ENCODE peak calls at places on chromosomes 11 and 22, in six cellular contexts. One of them, this sample, is unnamed.

GRCh38 chr11:60363542-60364525 is 14.5 kb upstream of the MS4A7 start:
- DNase-seq in mucosa of descending colon: no peak
- DNase-seq in KBM-7: peak; percentile 95
- DNase-seq in mesendoderm: peak; percentile 76
- DNase-seq in right lobe of liver: no peak
- DNase-seq in LHCN-M2: peak; percentile 50
- DNase-seq in this sample: no peak

GRCh38 chr22:28172948-28173360 is 253.9 kb upstream of the PITPNB start:
- DNase-seq in mucosa of descending colon: no peak
- DNase-seq in KBM-7: no peak
- DNase-seq in mesendoderm: no peak
- DNase-seq in right lobe of liver: no peak
- DNase-seq in LHCN-M2: no peak
- DNase-seq in this sample: no peak

GRCh38 chr11:134476435-134477021 is 64.5 kb upstream of the B3GAT1 start:
- DNase-seq in mucosa of descending colon: no peak
- DNase-seq in KBM-7: peak; percentile 18
- DNase-seq in mesendoderm: peak; percentile 72
- DNase-seq in right lobe of liver: no peak
- DNase-seq in LHCN-M2: no peak
- DNase-seq in this sample: peak; percentile 87

GRCh38 chr11:131694526-131695424 is 324.4 kb downstream of the NTM start:
- DNase-seq in mucosa of descending colon: peak; percentile 71
- DNase-seq in KBM-7: peak; percentile 75
- DNase-seq in mesendoderm: peak; percentile 86
- DNase-seq in right lobe of liver: peak; percentile 87
- DNase-seq in LHCN-M2: peak; percentile 61
- DNase-seq in this sample: peak; percentile 93

GRCh38 chr11:86990079-86990478 is 34.9 kb upstream of the FZD4 start:
- DNase-seq in mucosa of descending colon: no peak
- DNase-seq in KBM-7: no peak
- DNase-seq in mesendoderm: no peak
- DNase-seq in right lobe of liver: no peak
- DNase-seq in LHCN-M2: peak; percentile 41
- DNase-seq in this sample: no peak

GRCh38 chr11:41935795-41936194 is 476.3 kb upstream of the LRRC4C start:
- DNase-seq in mucosa of descending colon: no peak
- DNase-seq in KBM-7: no peak
- DNase-seq in mesendoderm: no peak
- DNase-seq in right lobe of liver: no peak
- DNase-seq in LHCN-M2: no peak
- DNase-seq in this sample: no peak

GRCh38 chr11:10693509-10694071 is at the start of gene IRAG1:
- DNase-seq in mucosa of descending colon: peak; percentile 64
- DNase-seq in KBM-7: no peak
- DNase-seq in mesendoderm: peak; percentile 15
- DNase-seq in right lobe of liver: peak; percentile 61
- DNase-seq in LHCN-M2: no peak
- DNase-seq in this sample: no peak

GRCh38 chr11:96091476-96091875 is 167.6 kb upstream of the MTMR2 start:
- DNase-seq in mucosa of descending colon: no peak
- DNase-seq in KBM-7: peak; percentile 11
- DNase-seq in mesendoderm: peak; percentile 56
- DNase-seq in right lobe of liver: no peak
- DNase-seq in LHCN-M2: peak; percentile 45
- DNase-seq in this sample: no peak

GRCh38 chr11:86524603-86525352 is 147.6 kb downstream of the ME3 start:
- DNase-seq in mucosa of descending colon: no peak
- DNase-seq in KBM-7: no peak
- DNase-seq in mesendoderm: peak; percentile 70
- DNase-seq in right lobe of liver: no peak
- DNase-seq in LHCN-M2: peak; percentile 90
- DNase-seq in this sample: no peak

GRCh38 chr11:68223275-68223674 is 10.2 kb upstream of the KMT5B start:
- DNase-seq in mucosa of descending colon: no peak
- DNase-seq in KBM-7: no peak
- DNase-seq in mesendoderm: no peak
- DNase-seq in right lobe of liver: no peak
- DNase-seq in LHCN-M2: no peak
- DNase-seq in this sample: no peak

GRCh38 chr11:94469416-94469815 is 24.2 kb downstream of the MRE11 start:
- DNase-seq in mucosa of descending colon: no peak
- DNase-seq in KBM-7: no peak
- DNase-seq in mesendoderm: no peak
- DNase-seq in right lobe of liver: no peak
- DNase-seq in LHCN-M2: no peak
- DNase-seq in this sample: no peak

GRCh38 chr11:23205156-23205871 is 345.0 kb upstream of the CCDC179 start:
- DNase-seq in mucosa of descending colon: no peak
- DNase-seq in KBM-7: no peak
- DNase-seq in mesendoderm: no peak
- DNase-seq in right lobe of liver: no peak
- DNase-seq in LHCN-M2: peak; percentile 39
- DNase-seq in this sample: no peak

GRCh38 chr22:24894998-24895397 is 51.5 kb downstream of the LHFPL7 start:
- DNase-seq in mucosa of descending colon: peak; percentile 82
- DNase-seq in KBM-7: no peak
- DNase-seq in mesendoderm: no peak
- DNase-seq in right lobe of liver: peak; percentile 81
- DNase-seq in LHCN-M2: peak; percentile 27
- DNase-seq in this sample: peak; percentile 88

GRCh38 chr22:43200555-43200954 is 13.6 kb upstream of the TTLL12 start:
- DNase-seq in mucosa of descending colon: peak; percentile 29
- DNase-seq in KBM-7: no peak
- DNase-seq in mesendoderm: no peak
- DNase-seq in right lobe of liver: no peak
- DNase-seq in LHCN-M2: no peak
- DNase-seq in this sample: no peak

GRCh38 chr11:125494601-125494986 is 1.5 kb downstream of the FEZ1 start:
- DNase-seq in mucosa of descending colon: no peak
- DNase-seq in KBM-7: no peak
- DNase-seq in mesendoderm: no peak
- DNase-seq in right lobe of liver: no peak
- DNase-seq in LHCN-M2: no peak
- DNase-seq in this sample: no peak

GRCh38 chr11:48090174-48090573 is 109.8 kb downstream of the PTPRJ start:
- DNase-seq in mucosa of descending colon: no peak
- DNase-seq in KBM-7: no peak
- DNase-seq in mesendoderm: no peak
- DNase-seq in right lobe of liver: no peak
- DNase-seq in LHCN-M2: no peak
- DNase-seq in this sample: peak; percentile 28

GRCh38 chr22:46910624-46911023 is 148.2 kb downstream of the TBC1D22A start:
- DNase-seq in mucosa of descending colon: no peak
- DNase-seq in KBM-7: no peak
- DNase-seq in mesendoderm: no peak
- DNase-seq in right lobe of liver: no peak
- DNase-seq in LHCN-M2: no peak
- DNase-seq in this sample: no peak

GRCh38 chr11:1025410-1026162 is 10.9 kb downstream of the MUC6 start:
- DNase-seq in mucosa of descending colon: no peak
- DNase-seq in KBM-7: no peak
- DNase-seq in mesendoderm: no peak
- DNase-seq in right lobe of liver: no peak
- DNase-seq in LHCN-M2: no peak
- DNase-seq in this sample: no peak

GRCh38 chr11:64603411-64604110 is 12.5 kb downstream of the SLC22A12 start:
- DNase-seq in mucosa of descending colon: no peak
- DNase-seq in KBM-7: no peak
- DNase-seq in mesendoderm: no peak
- DNase-seq in right lobe of liver: no peak
- DNase-seq in LHCN-M2: no peak
- DNase-seq in this sample: no peak

GRCh38 chr11:75275581-75275980 is 35.0 kb downstream of the TPBGL start:
- DNase-seq in mucosa of descending colon: peak; percentile 87
- DNase-seq in KBM-7: peak; percentile 86
- DNase-seq in mesendoderm: peak; percentile 48
- DNase-seq in right lobe of liver: no peak
- DNase-seq in LHCN-M2: no peak
- DNase-seq in this sample: peak; percentile 89

GRCh38 chr11:125300791-125301218 is 136.3 kb downstream of the PKNOX2 start:
- DNase-seq in mucosa of descending colon: no peak
- DNase-seq in KBM-7: no peak
- DNase-seq in mesendoderm: peak; percentile 95
- DNase-seq in right lobe of liver: no peak
- DNase-seq in LHCN-M2: peak; percentile 75
- DNase-seq in this sample: no peak

GRCh38 chr11:85783758-85784157 is 27.2 kb downstream of the SYTL2 start:
- DNase-seq in mucosa of descending colon: no peak
- DNase-seq in KBM-7: no peak
- DNase-seq in mesendoderm: no peak
- DNase-seq in right lobe of liver: no peak
- DNase-seq in LHCN-M2: no peak
- DNase-seq in this sample: no peak

GRCh38 chr11:86940122-86940777 is 14.9 kb downstream of the FZD4 start:
- DNase-seq in mucosa of descending colon: no peak
- DNase-seq in KBM-7: no peak
- DNase-seq in mesendoderm: peak; percentile 73
- DNase-seq in right lobe of liver: no peak
- DNase-seq in LHCN-M2: peak; percentile 75
- DNase-seq in this sample: no peak

GRCh38 chr11:17801166-17801565 is 66.6 kb downstream of the KCNC1 start:
- DNase-seq in mucosa of descending colon: no peak
- DNase-seq in KBM-7: no peak
- DNase-seq in mesendoderm: peak; percentile 23
- DNase-seq in right lobe of liver: no peak
- DNase-seq in LHCN-M2: no peak
- DNase-seq in this sample: no peak

GRCh38 chr11:28132541-28132940 is 24.4 kb downstream of the METTL15 start:
- DNase-seq in mucosa of descending colon: no peak
- DNase-seq in KBM-7: no peak
- DNase-seq in mesendoderm: no peak
- DNase-seq in right lobe of liver: no peak
- DNase-seq in LHCN-M2: peak; percentile 47
- DNase-seq in this sample: no peak

GRCh38 chr11:14612624-14613023 is 31.0 kb upstream of the PDE3B start:
- DNase-seq in mucosa of descending colon: no peak
- DNase-seq in KBM-7: no peak
- DNase-seq in mesendoderm: no peak
- DNase-seq in right lobe of liver: no peak
- DNase-seq in LHCN-M2: no peak
- DNase-seq in this sample: no peak

GRCh38 chr11:18243783-18244362 is 4.6 kb downstream of the SAA2 start:
- DNase-seq in mucosa of descending colon: no peak
- DNase-seq in KBM-7: peak; percentile 82
- DNase-seq in mesendoderm: peak; percentile 83
- DNase-seq in right lobe of liver: no peak
- DNase-seq in LHCN-M2: peak; percentile 60
- DNase-seq in this sample: no peak

GRCh38 chr11:15189189-15189588 is 74.5 kb downstream of the INSC start:
- DNase-seq in mucosa of descending colon: no peak
- DNase-seq in KBM-7: no peak
- DNase-seq in mesendoderm: no peak
- DNase-seq in right lobe of liver: no peak
- DNase-seq in LHCN-M2: no peak
- DNase-seq in this sample: no peak

GRCh38 chr11:62108971-62109391 is 14.8 kb upstream of the INCENP start:
- DNase-seq in mucosa of descending colon: no peak
- DNase-seq in KBM-7: peak; percentile 25
- DNase-seq in mesendoderm: no peak
- DNase-seq in right lobe of liver: no peak
- DNase-seq in LHCN-M2: peak; percentile 92
- DNase-seq in this sample: no peak

GRCh38 chr22:47198801-47199251 is 436.4 kb downstream of the TBC1D22A start:
- DNase-seq in mucosa of descending colon: no peak
- DNase-seq in KBM-7: no peak
- DNase-seq in mesendoderm: no peak
- DNase-seq in right lobe of liver: no peak
- DNase-seq in LHCN-M2: no peak
- DNase-seq in this sample: peak; percentile 89

GRCh38 chr11:66126064-66126463 is 56.0 kb downstream of the PACS1 start:
- DNase-seq in mucosa of descending colon: no peak
- DNase-seq in KBM-7: peak; percentile 37
- DNase-seq in mesendoderm: no peak
- DNase-seq in right lobe of liver: no peak
- DNase-seq in LHCN-M2: no peak
- DNase-seq in this sample: no peak

GRCh38 chr11:71138737-71139425 is 113.5 kb downstream of the SHANK2 start:
- DNase-seq in mucosa of descending colon: no peak
- DNase-seq in KBM-7: no peak
- DNase-seq in mesendoderm: no peak
- DNase-seq in right lobe of liver: no peak
- DNase-seq in LHCN-M2: no peak
- DNase-seq in this sample: no peak

GRCh38 chr22:19806213-19807160 is 45.9 kb downstream of the TBX1 start:
- DNase-seq in mucosa of descending colon: peak; percentile 89
- DNase-seq in KBM-7: no peak
- DNase-seq in mesendoderm: no peak
- DNase-seq in right lobe of liver: peak; percentile 54
- DNase-seq in LHCN-M2: no peak
- DNase-seq in this sample: no peak

GRCh38 chr11:33751878-33752277 is 15.7 kb upstream of the CD59 start:
- DNase-seq in mucosa of descending colon: no peak
- DNase-seq in KBM-7: no peak
- DNase-seq in mesendoderm: no peak
- DNase-seq in right lobe of liver: no peak
- DNase-seq in LHCN-M2: no peak
- DNase-seq in this sample: no peak

GRCh38 chr11:45362636-45363035 is 76.5 kb upstream of the SYT13 start:
- DNase-seq in mucosa of descending colon: no peak
- DNase-seq in KBM-7: no peak
- DNase-seq in mesendoderm: no peak
- DNase-seq in right lobe of liver: no peak
- DNase-seq in LHCN-M2: no peak
- DNase-seq in this sample: no peak

GRCh38 chr22:37623075-37624016 is 14.7 kb downstream of the GGA1 start:
- DNase-seq in mucosa of descending colon: peak; percentile 80
- DNase-seq in KBM-7: peak; percentile 62
- DNase-seq in mesendoderm: peak; percentile 78
- DNase-seq in right lobe of liver: no peak
- DNase-seq in LHCN-M2: peak; percentile 39
- DNase-seq in this sample: no peak

GRCh38 chr11:118014022-118014421 is 27.8 kb downstream of the IL10RA start:
- DNase-seq in mucosa of descending colon: no peak
- DNase-seq in KBM-7: no peak
- DNase-seq in mesendoderm: no peak
- DNase-seq in right lobe of liver: no peak
- DNase-seq in LHCN-M2: no peak
- DNase-seq in this sample: no peak

GRCh38 chr11:20032577-20033265 is 127.6 kb downstream of the DBX1 start:
- DNase-seq in mucosa of descending colon: no peak
- DNase-seq in KBM-7: no peak
- DNase-seq in mesendoderm: no peak
- DNase-seq in right lobe of liver: no peak
- DNase-seq in LHCN-M2: no peak
- DNase-seq in this sample: no peak

GRCh38 chr22:39724390-39724789 is 153.8 kb downstream of the CACNA1I start:
- DNase-seq in mucosa of descending colon: no peak
- DNase-seq in KBM-7: no peak
- DNase-seq in mesendoderm: peak; percentile 49
- DNase-seq in right lobe of liver: no peak
- DNase-seq in LHCN-M2: peak; percentile 10
- DNase-seq in this sample: no peak

GRCh38 chr11:108388576-108388975 is 78.8 kb downstream of the C11orf65 start:
- DNase-seq in mucosa of descending colon: no peak
- DNase-seq in KBM-7: no peak
- DNase-seq in mesendoderm: no peak
- DNase-seq in right lobe of liver: no peak
- DNase-seq in LHCN-M2: peak; percentile 49
- DNase-seq in this sample: no peak